ENCODE peak calls at places on chromosome 18, in six cellular contexts. Y, V, S, G, I and O are unnamed samples.

GRCh38 chr18:48230459-48231113 is 178.6 kb downstream of the ZBTB7C start:
- DNase-seq in Y (peak), V (peak), S (peak), G (peak), I (peak), O (peak)

GRCh38 chr18:13564579-13564978 is 161.8 kb downstream of the FAM210A start:
- DNase-seq in Y (no peak), V (no peak), S (no peak), G (no peak), I (peak), O (no peak)

GRCh38 chr18:46071894-46072867 is at the start of gene PSTPIP2:
- DNase-seq in Y (peak), V (no peak), S (peak), G (peak), I (peak), O (peak)

GRCh38 chr18:73614812-73615211 is 532.8 kb downstream of the FBXO15 start:
- DNase-seq in Y (no peak), V (peak), S (no peak), G (peak), I (no peak), O (no peak)

GRCh38 chr18:10142496-10143160 is 228.8 kb downstream of the VAPA start:
- DNase-seq in Y (peak), V (peak), S (no peak), G (peak), I (peak), O (no peak)

GRCh38 chr18:79395761-79396404 is at the start of gene NFATC1:
- DNase-seq in Y (peak), V (peak), S (no peak), G (peak), I (peak), O (peak)

GRCh38 chr18:22471546-22472131 is 53.9 kb upstream of the CTAGE1 start:
- DNase-seq in Y (peak), V (no peak), S (no peak), G (no peak), I (peak), O (no peak)

GRCh38 chr18:32930695-32931301 is 158.0 kb upstream of the KLHL14 start:
- DNase-seq in Y (no peak), V (peak), S (no peak), G (peak), I (no peak), O (no peak)

GRCh38 chr18:69484699-69485396 is 84.2 kb downstream of the DOK6 start:
- DNase-seq in Y (no peak), V (peak), S (no peak), G (peak), I (no peak), O (no peak)

GRCh38 chr18:9380571-9381390 is 46.2 kb downstream of the TWSG1 start:
- DNase-seq in Y (no peak), V (no peak), S (no peak), G (no peak), I (no peak), O (no peak)

GRCh38 chr18:37442477-37442876 is 123.1 kb downstream of the CELF4 start:
- DNase-seq in Y (no peak), V (no peak), S (no peak), G (no peak), I (no peak), O (no peak)

GRCh38 chr18:47175283-47175894 is 775 bp downstream of the IER3IP1 start:
- DNase-seq in Y (no peak), V (no peak), S (no peak), G (peak), I (no peak), O (no peak)

GRCh38 chr18:74708169-74708568 is 110.5 kb downstream of the ZNF407 start:
- DNase-seq in Y (no peak), V (no peak), S (no peak), G (no peak), I (no peak), O (no peak)

GRCh38 chr18:50749421-50749820 is 70.4 kb downstream of the MRO start:
- DNase-seq in Y (no peak), V (no peak), S (no peak), G (no peak), I (no peak), O (no peak)

GRCh38 chr18:12554796-12555388 is 103.0 kb downstream of the SPIRE1 start:
- DNase-seq in Y (no peak), V (no peak), S (no peak), G (no peak), I (no peak), O (no peak)

GRCh38 chr18:6054443-6054842 is 159.1 kb upstream of the TMEM200C start:
- DNase-seq in Y (no peak), V (no peak), S (no peak), G (no peak), I (no peak), O (no peak)

GRCh38 chr18:36247036-36247435 is 50.5 kb upstream of the FHOD3 start:
- DNase-seq in Y (no peak), V (no peak), S (no peak), G (peak), I (no peak), O (no peak)

GRCh38 chr18:58249677-58250076 is 205.7 kb downstream of the NEDD4L start:
- DNase-seq in Y (no peak), V (no peak), S (no peak), G (no peak), I (no peak), O (no peak)

GRCh38 chr18:39205565-39205964 is 1640.0 kb upstream of the CELF4 start:
- DNase-seq in Y (no peak), V (no peak), S (no peak), G (no peak), I (no peak), O (no peak)

GRCh38 chr18:56124186-56124585 is 514.2 kb downstream of the TXNL1 start:
- DNase-seq in Y (no peak), V (no peak), S (no peak), G (peak), I (no peak), O (no peak)

GRCh38 chr18:12516049-12516677 is 108.4 kb downstream of the PRELID3A start:
- DNase-seq in Y (no peak), V (no peak), S (no peak), G (no peak), I (no peak), O (no peak)

GRCh38 chr18:63290456-63291200 is 28.9 kb downstream of the BCL2 start:
- DNase-seq in Y (no peak), V (no peak), S (no peak), G (no peak), I (no peak), O (no peak)

GRCh38 chr18:31273812-31274527 is 44.0 kb upstream of the DSG1 start:
- DNase-seq in Y (no peak), V (peak), S (no peak), G (no peak), I (no peak), O (no peak)

GRCh38 chr18:33755918-33756590 is 178.0 kb downstream of the ASXL3 start:
- DNase-seq in Y (peak), V (peak), S (no peak), G (peak), I (no peak), O (no peak)

GRCh38 chr18:23626451-23627279 is 36.0 kb downstream of the ANKRD29 start:
- DNase-seq in Y (no peak), V (peak), S (no peak), G (peak), I (no peak), O (no peak)

GRCh38 chr18:12895016-12895415 is 11.0 kb upstream of the PTPN2 start:
- DNase-seq in Y (no peak), V (no peak), S (no peak), G (no peak), I (no peak), O (no peak)

GRCh38 chr18:30991397-30991796 is 51.1 kb downstream of the DSC3 start:
- DNase-seq in Y (no peak), V (no peak), S (no peak), G (no peak), I (no peak), O (no peak)

GRCh38 chr18:67154979-67155378 is 361.5 kb downstream of the DSEL start:
- DNase-seq in Y (no peak), V (no peak), S (no peak), G (no peak), I (no peak), O (no peak)

GRCh38 chr18:59005266-59005665 is 134.4 kb upstream of the SEC11C start:
- DNase-seq in Y (no peak), V (peak), S (no peak), G (no peak), I (peak), O (peak)

GRCh38 chr18:63319383-63320040 is at the start of gene BCL2:
- DNase-seq in Y (peak), V (peak), S (no peak), G (peak), I (no peak), O (peak)

GRCh38 chr18:8771930-8772329 is 66.6 kb downstream of the MTCL1 start:
- DNase-seq in Y (no peak), V (no peak), S (no peak), G (peak), I (peak), O (no peak)

GRCh38 chr18:5746844-5747243 is 148.5 kb downstream of the TMEM200C start:
- DNase-seq in Y (no peak), V (no peak), S (no peak), G (no peak), I (no peak), O (no peak)

GRCh38 chr18:60599995-60600394 is 227.4 kb upstream of the MC4R start:
- DNase-seq in Y (no peak), V (no peak), S (no peak), G (no peak), I (no peak), O (no peak)

GRCh38 chr18:22848618-22849017 is 84.5 kb upstream of the RBBP8 start:
- DNase-seq in Y (no peak), V (no peak), S (no peak), G (peak), I (no peak), O (no peak)

GRCh38 chr18:34322365-34323289 is 97.9 kb upstream of the NOL4 start:
- DNase-seq in Y (no peak), V (peak), S (peak), G (peak), I (peak), O (peak)

GRCh38 chr18:11040823-11041712 is 108.3 kb downstream of the PIEZO2 start:
- DNase-seq in Y (no peak), V (peak), S (peak), G (peak), I (no peak), O (no peak)